ENCODE peak calls at places on chromosome 1, in eight cellular contexts. One of them, this sample, is unnamed.

GRCh38 chr1:241641748-241642592 is 1.8 kb upstream of the CHML start:
- DNase-seq in tibial nerve: no peak
- DNase-seq in cardiac muscle cell: no peak
- DNase-seq in effector memory CD4-positive, alpha-beta T cell: no peak
- DNase-seq in endodermal cell: no peak
- DNase-seq in PC-3: peak
- DNase-seq in IMR-90: peak
- DNase-seq in left lung: no peak
- DNase-seq in this sample: no peak

GRCh38 chr1:168653567-168653966 is 75.4 kb downstream of the DPT start:
- DNase-seq in tibial nerve: no peak
- DNase-seq in endodermal cell: no peak
- DNase-seq in PC-3: peak
- DNase-seq in left lung: no peak
- DNase-seq in IMR-90: no peak
- DNase-seq in cardiac muscle cell: no peak
- DNase-seq in effector memory CD4-positive, alpha-beta T cell: no peak
- DNase-seq in this sample: no peak

GRCh38 chr1:50106095-50106761 is 2.5 kb upstream of the ELAVL4 start:
- DNase-seq in tibial nerve: no peak
- DNase-seq in PC-3: no peak
- DNase-seq in IMR-90: no peak
- DNase-seq in left lung: no peak
- DNase-seq in cardiac muscle cell: no peak
- DNase-seq in effector memory CD4-positive, alpha-beta T cell: no peak
- DNase-seq in endodermal cell: no peak
- DNase-seq in this sample: no peak

GRCh38 chr1:156382561-156382960 is 13.6 kb downstream of the RHBG start:
- DNase-seq in cardiac muscle cell: no peak
- DNase-seq in endodermal cell: no peak
- DNase-seq in PC-3: peak
- DNase-seq in tibial nerve: no peak
- DNase-seq in left lung: no peak
- DNase-seq in IMR-90: no peak
- DNase-seq in effector memory CD4-positive, alpha-beta T cell: no peak
- DNase-seq in this sample: no peak

GRCh38 chr1:35575401-35575958 is 2.4 kb downstream of the TFAP2E start:
- DNase-seq in effector memory CD4-positive, alpha-beta T cell: no peak
- DNase-seq in IMR-90: no peak
- DNase-seq in PC-3: no peak
- DNase-seq in left lung: no peak
- DNase-seq in endodermal cell: no peak
- DNase-seq in cardiac muscle cell: no peak
- DNase-seq in tibial nerve: no peak
- DNase-seq in this sample: no peak

GRCh38 chr1:10546896-10547295 is 72.1 kb downstream of the PEX14 start:
- DNase-seq in tibial nerve: no peak
- DNase-seq in effector memory CD4-positive, alpha-beta T cell: no peak
- DNase-seq in endodermal cell: no peak
- DNase-seq in cardiac muscle cell: peak
- DNase-seq in left lung: no peak
- DNase-seq in IMR-90: no peak
- DNase-seq in PC-3: no peak
- DNase-seq in this sample: no peak

GRCh38 chr1:161884475-161884874 is 118.4 kb downstream of the ATF6 start:
- DNase-seq in endodermal cell: no peak
- DNase-seq in IMR-90: no peak
- DNase-seq in left lung: no peak
- DNase-seq in PC-3: peak
- DNase-seq in tibial nerve: no peak
- DNase-seq in cardiac muscle cell: no peak
- DNase-seq in effector memory CD4-positive, alpha-beta T cell: no peak
- DNase-seq in this sample: no peak

GRCh38 chr1:153485880-153486279 is 25.4 kb upstream of the S100A7 start:
- DNase-seq in endodermal cell: peak
- DNase-seq in PC-3: no peak
- DNase-seq in left lung: no peak
- DNase-seq in IMR-90: no peak
- DNase-seq in effector memory CD4-positive, alpha-beta T cell: no peak
- DNase-seq in cardiac muscle cell: no peak
- DNase-seq in tibial nerve: no peak
- DNase-seq in this sample: no peak

GRCh38 chr1:211935448-211935970 is 99.8 kb downstream of the INTS7 start:
- DNase-seq in left lung: no peak
- DNase-seq in tibial nerve: no peak
- DNase-seq in cardiac muscle cell: peak
- DNase-seq in IMR-90: no peak
- DNase-seq in PC-3: no peak
- DNase-seq in effector memory CD4-positive, alpha-beta T cell: no peak
- DNase-seq in endodermal cell: no peak
- DNase-seq in this sample: no peak

GRCh38 chr1:84223751-84224432 is 77.6 kb upstream of the SAMD13 start:
- DNase-seq in left lung: no peak
- DNase-seq in tibial nerve: no peak
- DNase-seq in PC-3: no peak
- DNase-seq in effector memory CD4-positive, alpha-beta T cell: no peak
- DNase-seq in cardiac muscle cell: no peak
- DNase-seq in endodermal cell: peak
- DNase-seq in IMR-90: peak
- DNase-seq in this sample: no peak

GRCh38 chr1:29966526-29967045 is 730.3 kb downstream of the PTPRU start:
- DNase-seq in effector memory CD4-positive, alpha-beta T cell: no peak
- DNase-seq in IMR-90: no peak
- DNase-seq in endodermal cell: no peak
- DNase-seq in left lung: no peak
- DNase-seq in tibial nerve: no peak
- DNase-seq in cardiac muscle cell: no peak
- DNase-seq in PC-3: no peak
- DNase-seq in this sample: no peak

DNA sequence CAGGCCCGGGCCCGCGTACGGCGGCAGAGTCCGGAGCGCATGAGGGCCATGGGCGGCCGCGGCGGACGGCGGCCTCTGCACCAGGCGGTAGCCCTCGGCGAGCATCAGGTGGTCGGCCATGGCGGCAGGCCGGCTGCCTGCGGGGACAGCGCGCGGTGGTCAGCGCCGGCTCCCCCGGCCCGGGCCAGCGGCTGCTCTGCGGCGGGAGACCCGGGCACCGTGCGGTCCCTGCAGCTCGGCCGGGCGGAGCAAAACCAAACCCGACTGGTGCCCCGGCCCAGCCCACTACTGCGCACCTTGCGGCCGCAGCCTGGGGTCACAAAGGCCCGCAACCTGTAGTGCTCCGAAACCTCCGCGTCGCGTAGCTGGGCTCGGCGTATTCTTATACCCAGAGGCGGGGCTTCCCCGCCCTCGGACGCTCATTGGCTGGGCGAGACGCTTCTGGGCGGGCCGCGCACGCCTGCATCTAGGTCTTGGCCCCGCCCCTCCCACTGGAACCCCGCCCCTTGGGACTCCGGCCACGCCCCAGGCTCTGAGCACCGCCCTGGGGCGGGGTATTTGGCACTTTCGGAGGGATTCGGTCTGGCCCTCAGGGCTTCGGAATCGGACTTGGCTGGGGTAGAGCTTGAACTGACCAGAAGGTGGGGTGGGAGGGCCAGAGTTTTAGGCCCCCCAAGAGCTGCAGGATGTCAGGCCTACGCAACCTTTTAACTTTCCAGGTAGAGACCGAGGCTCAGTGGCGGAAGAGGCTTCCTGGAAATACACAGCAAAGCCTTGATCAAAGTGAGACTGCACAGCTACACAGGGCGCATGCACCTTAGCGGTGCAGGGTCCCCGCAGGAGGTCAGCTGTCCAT is at the start of gene CITED4:
- DNase-seq in endodermal cell: peak
- DNase-seq in IMR-90: peak
- DNase-seq in effector memory CD4-positive, alpha-beta T cell: peak
- DNase-seq in tibial nerve: peak
- DNase-seq in left lung: peak
- DNase-seq in cardiac muscle cell: peak
- DNase-seq in PC-3: peak
- DNase-seq in this sample: peak
- H3K4me3 ChIP-seq in endodermal cell: peak
- H3K4me3 ChIP-seq in IMR-90: peak
- H3K4me3 ChIP-seq in effector memory CD4-positive, alpha-beta T cell: peak
- H3K4me3 ChIP-seq in tibial nerve: peak
- H3K4me3 ChIP-seq in left lung: peak
- H3K4me3 ChIP-seq in cardiac muscle cell: peak
- H3K4me3 ChIP-seq in PC-3: peak
- H3K4me3 ChIP-seq in this sample: peak

DNA sequence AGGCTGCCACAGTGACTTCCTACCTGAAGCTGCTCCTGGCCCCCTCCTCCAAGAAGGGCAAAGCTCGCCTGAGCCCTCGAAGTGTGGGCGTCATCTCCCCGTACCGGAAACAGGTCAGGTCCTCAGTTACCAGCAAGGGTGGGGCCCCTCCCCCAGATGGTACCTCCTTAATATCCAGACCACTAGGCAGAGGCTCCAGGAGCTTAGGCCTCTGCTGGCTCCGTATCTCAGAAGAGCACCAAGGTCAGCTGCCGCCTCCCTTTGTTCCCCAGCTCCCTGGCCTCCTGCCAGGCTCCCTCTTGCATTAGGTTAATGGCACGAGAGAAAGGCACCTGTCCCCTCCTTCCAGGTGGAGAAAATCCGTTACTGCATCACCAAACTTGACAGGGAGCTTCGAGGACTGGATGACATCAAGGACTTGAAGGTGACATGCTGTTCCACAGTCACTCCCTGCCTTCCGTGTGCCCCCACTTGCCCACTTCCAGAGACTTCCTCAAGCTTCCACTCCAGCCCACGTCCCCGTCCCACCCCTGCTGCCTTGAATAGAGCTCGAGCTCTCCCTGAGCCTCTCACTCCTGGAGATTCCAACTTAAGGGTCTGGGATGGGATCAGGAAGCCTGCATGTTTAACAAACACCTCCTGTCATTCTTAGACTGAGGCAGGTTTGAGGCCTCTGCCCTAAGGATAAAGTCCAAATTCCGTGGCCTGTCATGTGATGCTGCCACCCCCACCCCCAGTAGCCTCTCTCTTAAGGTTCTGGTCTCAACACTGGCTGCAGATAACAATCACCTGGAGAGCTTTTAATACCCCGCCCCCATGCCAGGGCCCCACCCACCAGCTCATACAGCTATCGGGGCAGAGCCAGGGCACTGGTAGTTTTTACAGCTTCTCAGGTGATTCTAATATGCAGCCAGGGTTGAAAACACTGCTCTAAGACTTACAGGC is 8.3 kb downstream of the RHOC start:
- DNase-seq in cardiac muscle cell: peak
- DNase-seq in endodermal cell: peak
- DNase-seq in PC-3: peak
- DNase-seq in left lung: peak
- DNase-seq in effector memory CD4-positive, alpha-beta T cell: no peak
- DNase-seq in tibial nerve: no peak
- DNase-seq in IMR-90: no peak
- DNase-seq in this sample: peak
- H3K27ac ChIP-seq in cardiac muscle cell: peak
- H3K27ac ChIP-seq in endodermal cell: peak
- H3K27ac ChIP-seq in PC-3: no peak
- H3K27ac ChIP-seq in left lung: peak
- H3K27ac ChIP-seq in effector memory CD4-positive, alpha-beta T cell: peak
- H3K27ac ChIP-seq in tibial nerve: peak
- H3K27ac ChIP-seq in IMR-90: no peak
- H3K27ac ChIP-seq in this sample: peak

DNA sequence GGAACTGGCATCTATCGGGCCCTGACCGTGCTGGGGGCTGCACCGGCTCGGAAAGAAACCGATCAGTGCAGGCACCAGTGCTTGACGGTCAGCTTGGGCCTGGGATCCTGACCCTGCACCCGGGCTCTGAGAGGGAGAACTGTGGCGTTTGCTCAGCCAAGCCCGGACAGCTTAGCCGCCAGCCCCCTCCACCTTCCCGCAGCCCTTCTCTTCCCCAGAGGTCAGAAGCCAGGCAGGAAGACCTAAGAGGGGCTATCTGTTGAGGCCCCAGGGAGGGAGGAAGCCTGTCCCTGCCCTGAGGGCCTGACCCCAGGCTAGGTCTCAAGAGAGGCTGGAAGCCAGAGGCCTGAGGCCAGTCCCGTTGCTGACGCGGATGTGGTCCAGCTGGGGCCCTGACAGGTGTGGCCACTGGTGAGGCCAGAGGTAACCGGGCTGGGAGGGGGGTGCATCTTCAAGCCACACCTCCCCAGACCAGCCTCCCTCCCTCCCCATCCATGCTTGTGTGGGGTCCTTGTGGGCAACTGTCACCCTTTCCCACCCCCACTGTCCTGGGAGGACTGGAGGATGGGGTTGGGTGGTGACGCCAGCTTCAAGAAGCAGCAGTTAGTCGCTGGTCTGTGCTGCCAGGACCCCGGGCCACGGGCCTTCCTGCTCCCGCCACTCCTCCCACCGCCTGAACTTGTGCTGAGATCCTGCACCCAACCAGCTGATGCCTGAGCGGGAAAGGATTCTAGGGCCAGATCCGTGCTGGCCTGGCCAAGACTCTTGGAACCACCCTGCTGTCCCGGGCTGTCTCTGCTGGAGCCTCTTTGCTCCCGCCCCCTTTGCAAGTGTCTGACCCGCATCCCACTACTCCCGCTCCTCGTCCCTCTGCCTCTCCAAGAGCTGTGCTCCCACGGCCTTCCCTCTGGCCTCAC is 2.6 kb upstream of the DVL1 start:
- DNase-seq in IMR-90: peak
- DNase-seq in effector memory CD4-positive, alpha-beta T cell: no peak
- DNase-seq in endodermal cell: peak
- DNase-seq in left lung: no peak
- DNase-seq in PC-3: no peak
- DNase-seq in tibial nerve: peak
- DNase-seq in cardiac muscle cell: peak
- DNase-seq in this sample: no peak
- H3K4me3 ChIP-seq in IMR-90: no peak
- H3K4me3 ChIP-seq in effector memory CD4-positive, alpha-beta T cell: no peak
- H3K4me3 ChIP-seq in endodermal cell: no peak
- H3K4me3 ChIP-seq in left lung: no peak
- H3K4me3 ChIP-seq in PC-3: peak
- H3K4me3 ChIP-seq in tibial nerve: no peak
- H3K4me3 ChIP-seq in cardiac muscle cell: no peak
- H3K4me3 ChIP-seq in this sample: no peak

DNA sequence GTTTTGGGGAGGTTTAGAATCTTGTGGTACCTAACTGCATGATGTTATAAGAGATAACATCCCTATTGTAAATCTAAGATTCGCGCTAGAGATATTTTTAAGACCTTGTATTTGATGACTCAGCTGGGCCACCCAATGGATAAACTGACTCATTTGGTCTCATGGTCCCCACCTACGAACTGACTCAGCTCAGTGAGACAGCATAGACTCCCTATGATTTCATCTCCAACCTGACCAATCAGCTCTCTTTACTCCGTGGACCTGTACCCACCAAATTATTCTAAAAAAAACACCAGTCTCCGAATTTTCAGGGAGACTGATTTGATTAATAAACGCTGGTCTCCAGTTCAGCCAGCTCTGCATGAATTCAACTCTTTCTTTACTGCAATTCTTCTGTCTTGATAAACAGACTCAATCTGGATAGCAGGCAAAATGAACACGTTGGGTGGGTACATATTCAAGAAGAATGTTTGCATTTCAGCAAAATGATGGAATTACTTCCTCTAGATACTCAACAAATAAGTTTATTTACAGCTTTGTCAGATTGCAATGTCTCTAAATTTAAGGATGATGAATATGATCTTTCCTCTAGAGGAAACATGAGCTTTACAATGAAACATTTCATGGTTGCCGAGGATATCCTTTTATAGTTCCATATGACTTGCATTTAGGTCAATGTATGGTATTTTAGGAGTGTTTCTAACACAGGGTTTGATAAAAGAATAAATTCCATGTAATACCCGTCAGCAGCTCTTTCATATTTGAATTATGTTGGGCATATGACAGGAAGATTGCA is 516.6 kb upstream of the RGS18 start:
- DNase-seq in left lung: no peak
- DNase-seq in cardiac muscle cell: no peak
- DNase-seq in IMR-90: peak
- DNase-seq in endodermal cell: no peak
- DNase-seq in PC-3: peak
- DNase-seq in effector memory CD4-positive, alpha-beta T cell: no peak
- DNase-seq in tibial nerve: no peak
- DNase-seq in this sample: no peak
- H3K27ac ChIP-seq in left lung: no peak
- H3K27ac ChIP-seq in cardiac muscle cell: no peak
- H3K27ac ChIP-seq in IMR-90: no peak
- H3K27ac ChIP-seq in endodermal cell: no peak
- H3K27ac ChIP-seq in PC-3: peak
- H3K27ac ChIP-seq in effector memory CD4-positive, alpha-beta T cell: no peak
- H3K27ac ChIP-seq in tibial nerve: no peak
- H3K27ac ChIP-seq in this sample: no peak

This sample was measured in small intestine.